ENCODE peak calls at places on chromosomes 2 and 18, in six cellular contexts. I is neuronal stem cell, P is LoVo, A is spleen, Y is heart right ventricle, M is NCI-H1436 treated with DMSO at 0.1 percent for 48 hours. K is an unnamed sample.

GRCh38 chr2:54083021-54083420 is 32.4 kb upstream of the ACYP2 start:
- DNase-seq in Y (no peak), I (no peak), A (no peak), M (no peak), P (no peak), K (no peak)

GRCh38 chr2:72496479-72496878 is 329.4 kb downstream of the EXOC6B start:
- DNase-seq in I (no peak), A (no peak), P (no peak), Y (no peak), M (no peak), K (no peak)

GRCh38 chr18:58859935-58860334 is 4.7 kb upstream of the ZNF532 start:
- DNase-seq in M (no peak), P (no peak), I (no peak), A (no peak), Y (no peak), K (no peak)

GRCh38 chr2:173511357-173511756 is 156.7 kb downstream of the CDCA7 start:
- DNase-seq in Y (no peak), P (no peak), A (no peak), M (peak), I (no peak), K (no peak)

GRCh38 chr2:174699993-174700766 is 64.1 kb downstream of the CHRNA1 start:
- DNase-seq in I (peak), M (peak), Y (peak), P (peak), A (no peak), K (no peak)

GRCh38 chr2:239854596-239854995 is 170.5 kb downstream of the NDUFA10 start:
- DNase-seq in I (no peak), A (no peak), Y (no peak), P (no peak), M (no peak), K (no peak)

GRCh38 chr2:139296672-139297209 is 516.6 kb upstream of the NXPH2 start:
- DNase-seq in I (no peak), M (no peak), P (no peak), Y (no peak), A (no peak), K (no peak)

GRCh38 chr18:37450434-37451133 is 115.0 kb downstream of the CELF4 start:
- DNase-seq in P (no peak), I (peak), Y (peak), M (no peak), A (no peak), K (no peak)

GRCh38 chr18:23141022-23141999 is 6.0 kb downstream of the CABLES1 start:
- DNase-seq in Y (no peak), P (peak), I (no peak), M (no peak), A (no peak), K (no peak)

GRCh38 chr2:170113168-170113567 is 64.8 kb upstream of the MYO3B start:
- DNase-seq in P (no peak), M (no peak), Y (no peak), I (no peak), A (no peak), K (no peak)

K was measured in glomerular endothelial cell.